ENCODE peak calls at places on chromosomes 16 and 17, in five cellular contexts. I is SK-N-SH, P is GM12878, K is K562, Z is HepG2. C is an unnamed sample.

GRCh38 chr16:70294385-70295029 is 4.5 kb upstream of the DDX19B start:
- DNase-seq in I (no peak), P (no peak), K (no peak), Z (no peak), C (no peak)

GRCh38 chr17:77924757-77925336 is 33.7 kb upstream of the TNRC6C start:
- DNase-seq in I (no peak), P (no peak), K (no peak), Z (no peak), C (no peak)

GRCh38 chr17:62666801-62667591 is 39.5 kb downstream of the MRC2 start:
- DNase-seq in I (peak; percentile 47), P (no peak), K (no peak), Z (no peak), C (no peak)

GRCh38 chr17:60151355-60151754 is 1.6 kb downstream of the CA4 start:
- DNase-seq in I (no peak), P (no peak), K (no peak), Z (no peak), C (no peak)

GRCh38 chr16:69276143-69277115 is 34.7 kb upstream of the VPS4A start:
- DNase-seq in I (peak; percentile 83), P (no peak), K (no peak), Z (no peak), C (no peak)

GRCh38 chr16:52405441-52405840 is 141.5 kb downstream of the TOX3 start:
- DNase-seq in I (no peak), P (no peak), K (no peak), Z (no peak), C (no peak)

GRCh38 chr16:85197611-85198566 is 85.6 kb upstream of the CIBAR2 start:
- DNase-seq in I (no peak), P (no peak), K (no peak), Z (peak; percentile 65), C (no peak)

GRCh38 chr17:6927290-6927844 is 68.5 kb upstream of the ALOX12 start:
- DNase-seq in I (no peak), P (no peak), K (no peak), Z (no peak), C (no peak)

GRCh38 chr17:42428141-42428944 is 5.3 kb upstream of the CAVIN1 start:
- DNase-seq in I (peak; percentile 63), P (no peak), K (no peak), Z (peak; percentile 91), C (peak; percentile 98)

GRCh38 chr17:43396491-43397060 is 2.2 kb upstream of the ARL4D start:
- DNase-seq in I (no peak), P (no peak), K (no peak), Z (no peak), C (no peak)

GRCh38 chr16:66315210-66315825 is 51.2 kb upstream of the CDH5 start:
- DNase-seq in I (peak; percentile 79), P (peak; percentile 9), K (peak; percentile 81), Z (peak; percentile 69), C (peak; percentile 89)

GRCh38 chr17:74305865-74306654 is 20.0 kb upstream of the KIF19 start:
- DNase-seq in I (no peak), P (no peak), K (no peak), Z (no peak), C (peak; percentile 28)

GRCh38 chr17:80696456-80696855 is 151.8 kb downstream of the RPTOR start:
- DNase-seq in I (peak; percentile 65), P (no peak), K (no peak), Z (no peak), C (no peak)

GRCh38 chr17:15262291-15263205 is 2.6 kb downstream of the PMP22 start:
- DNase-seq in I (peak; percentile 84), P (no peak), K (peak; percentile 79), Z (no peak), C (peak; percentile 98)

GRCh38 chr17:57720636-57721035 is 24.5 kb downstream of the CCDC182 start:
- DNase-seq in I (no peak), P (no peak), K (no peak), Z (no peak), C (no peak)

GRCh38 chr17:41391535-41391934 is 5.9 kb downstream of the KRT31 start:
- DNase-seq in I (no peak), P (no peak), K (no peak), Z (no peak), C (no peak)

GRCh38 chr17:78723001-78723796 is 58.9 kb downstream of the CYTH1 start:
- DNase-seq in I (peak; percentile 93), P (no peak), K (no peak), Z (no peak), C (no peak)

GRCh38 chr16:84709609-84710008 is 9.8 kb downstream of the USP10 start:
- DNase-seq in I (no peak), P (no peak), K (no peak), Z (no peak), C (no peak)

GRCh38 chr16:85612191-85612800 is 826 bp upstream of the GSE1 start:
- DNase-seq in I (peak; percentile 81), P (no peak), K (peak; percentile 77), Z (peak; percentile 91), C (peak; percentile 97)

GRCh38 chr17:8147141-8147804 is 4.9 kb downstream of the PER1 start:
- DNase-seq in I (no peak), P (no peak), K (no peak), Z (no peak), C (no peak)

GRCh38 chr16:4159726-4160125 is 43.5 kb upstream of the ADCY9 start:
- DNase-seq in I (no peak), P (no peak), K (no peak), Z (no peak), C (no peak)

GRCh38 chr16:12891836-12892235 is 9.6 kb upstream of the SHISA9 start:
- DNase-seq in I (no peak), P (no peak), K (no peak), Z (no peak), C (no peak)

GRCh38 chr16:1674751-1675664 is 3.1 kb upstream of the JPT2 start:
- DNase-seq in I (no peak), P (no peak), K (no peak), Z (no peak), C (peak; percentile 59)

GRCh38 chr17:65048441-65048840 is 8.1 kb downstream of the GNA13 start:
- DNase-seq in I (no peak), P (no peak), K (no peak), Z (no peak), C (no peak)

GRCh38 chr16:1553976-1554825 is 20.7 kb downstream of the TMEM204 start:
- DNase-seq in I (no peak), P (no peak), K (no peak), Z (no peak), C (no peak)

GRCh38 chr17:70109497-70109896 is 34.5 kb downstream of the KCNJ16 start:
- DNase-seq in I (no peak), P (no peak), K (no peak), Z (no peak), C (no peak)

GRCh38 chr17:70107441-70107840 is 32.4 kb downstream of the KCNJ16 start:
- DNase-seq in I (no peak), P (no peak), K (no peak), Z (no peak), C (no peak)

GRCh38 chr17:70111201-70111600 is 36.2 kb downstream of the KCNJ16 start:
- DNase-seq in I (no peak), P (no peak), K (no peak), Z (no peak), C (no peak)

GRCh38 chr17:70108166-70108565 is 33.1 kb downstream of the KCNJ16 start:
- DNase-seq in I (no peak), P (no peak), K (no peak), Z (no peak), C (no peak)

GRCh38 chr17:70110443-70110880 is 35.4 kb downstream of the KCNJ16 start:
- DNase-seq in I (no peak), P (no peak), K (no peak), Z (no peak), C (no peak)
- TF ChIP-seq REST in I (no peak), P (no peak), K (no peak), Z (no peak), C (no peak)

GRCh38 chr16:8905168-8905762 is 23.1 kb downstream of the LITAFD start:
- DNase-seq in I (peak; percentile 47), P (no peak), K (no peak), Z (peak; percentile 59), C (peak; percentile 36)

GRCh38 chr16:8905795-8906591 is 23.8 kb downstream of the LITAFD start:
- DNase-seq in I (no peak), P (no peak), K (peak; percentile 44), Z (peak; percentile 32), C (no peak)

GRCh38 chr16:8912793-8913192 is 30.6 kb downstream of the LITAFD start:
- DNase-seq in I (no peak), P (no peak), K (no peak), Z (no peak), C (no peak)

GRCh38 chr16:8907096-8907495 is 24.9 kb downstream of the LITAFD start:
- DNase-seq in I (no peak), P (no peak), K (no peak), Z (no peak), C (no peak)

GRCh38 chr16:8908779-8909468 is 26.8 kb downstream of the LITAFD start:
- DNase-seq in I (no peak), P (no peak), K (no peak), Z (no peak), C (no peak)
- TF ChIP-seq SMC3 in I (no peak), P (no peak), K (no peak), Z (no peak), C (no peak)

GRCh38 chr16:55439101-55439690 is 39.8 kb upstream of the MMP2 start:
- DNase-seq in I (no peak), P (no peak), K (no peak), Z (no peak), C (no peak)
- TF ChIP-seq REST in I (no peak), P (no peak), K (no peak), Z (no peak), C (no peak)

DNA sequence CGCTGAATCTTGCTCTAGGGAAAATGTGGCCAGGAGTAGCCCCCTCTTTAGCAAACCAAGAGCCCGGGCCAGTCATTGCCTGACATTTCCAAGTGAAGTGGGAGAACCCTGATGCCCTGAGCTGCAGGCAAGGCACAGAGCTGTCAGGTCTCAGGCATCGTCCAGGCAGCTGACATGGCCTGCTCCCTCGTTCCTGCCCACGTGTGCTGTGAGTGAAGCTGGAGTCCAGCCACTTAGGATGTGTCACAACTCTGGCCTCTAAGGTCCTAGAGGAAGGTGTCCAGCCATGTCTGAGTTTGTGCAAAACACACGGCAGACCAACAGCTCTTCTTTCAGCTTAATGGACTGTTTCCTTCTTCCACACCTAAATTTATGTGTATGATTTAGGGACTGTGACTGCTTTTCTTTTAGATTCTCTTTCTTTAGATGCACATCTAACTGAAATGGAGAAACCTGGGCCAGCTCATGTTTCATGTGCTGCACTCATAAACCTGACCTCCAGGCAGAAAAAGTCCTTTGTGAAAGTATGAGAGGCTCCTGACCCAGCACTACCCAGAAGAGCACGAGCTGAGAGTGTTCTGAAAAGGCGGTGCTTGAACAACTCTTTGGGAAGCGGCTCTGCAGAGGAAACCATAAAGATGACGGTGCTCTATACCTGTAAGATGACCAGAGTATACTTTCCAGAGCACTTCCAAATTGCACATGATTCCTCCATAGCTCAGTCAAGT is 14.8 kb upstream of the LIMD2 start:
- DNase-seq in I (no peak), P (no peak), K (no peak), Z (no peak), C (no peak)
- TF ChIP-seq SMC3 in I (no peak), P (no peak), K (no peak), Z (no peak), C (no peak)

C was measured in A549.